ENCODE peak calls at places on chromosomes 4 and X, in seven cellular contexts. Y, B, S, D, L, J and E are unnamed samples.

GRCh38 chr4:80197601-80198444 is 520 bp downstream of the PRDM8 start:
- DNase-seq in Y (no peak), B (no peak), L (no peak), J (no peak), S (no peak), D (peak; percentile 81), E (peak; percentile 15)

GRCh38 chr4:136203199-136203598 is 1329.1 kb downstream of the PCDH18 start:
- DNase-seq in S (no peak), Y (no peak), B (no peak), L (no peak), J (no peak), D (peak; percentile 24), E (no peak)

GRCh38 chr4:139734201-139734874 is 68.7 kb downstream of the MGST2 start:
- DNase-seq in Y (peak; percentile 80), B (no peak), J (peak; percentile 45), D (peak; percentile 30), S (no peak), L (peak; percentile 51), E (no peak)

GRCh38 chr4:121217385-121217784 is 53.3 kb upstream of the TNIP3 start:
- DNase-seq in S (no peak), Y (peak; percentile 86), J (peak; percentile 52), B (no peak), D (no peak), L (no peak), E (no peak)

GRCh38 chr4:25484243-25484721 is 107.2 kb downstream of the ANAPC4 start:
- DNase-seq in S (no peak), Y (peak; percentile 6), D (no peak), B (peak; percentile 25), L (peak; percentile 60), J (no peak), E (no peak)

GRCh38 chr4:78667337-78667736 is 108.8 kb upstream of the BMP2K start:
- DNase-seq in Y (no peak), D (no peak), L (no peak), S (no peak), B (no peak), J (no peak), E (no peak)

GRCh38 chr4:168119870-168120269 is 27.5 kb downstream of the ANXA10 start:
- DNase-seq in S (no peak), J (no peak), L (no peak), B (no peak), D (no peak), Y (no peak), E (no peak)

GRCh38 chr4:177558995-177559394 is 116.8 kb upstream of the AGA start:
- DNase-seq in B (no peak), J (no peak), D (peak; percentile 54), S (no peak), L (no peak), Y (no peak), E (no peak)

GRCh38 chrX:124023838-124024238 is 62.3 kb downstream of the STAG2 start:
- DNase-seq in L (peak; percentile 13), D (no peak), S (no peak), J (no peak), B (no peak), Y (peak; percentile 30), E (no peak)

GRCh38 chrX:9668537-9668936 is 97.1 kb downstream of the GPR143 start:
- DNase-seq in D (no peak), J (no peak), L (no peak), B (no peak), Y (no peak), S (no peak), E (no peak)

GRCh38 chr4:64158648-64159326 is 250.5 kb downstream of the TECRL start:
- DNase-seq in L (peak; percentile 43), B (no peak), J (no peak), Y (peak; percentile 47), S (peak; percentile 33), D (peak; percentile 82), E (peak; percentile 40)

GRCh38 chr4:121070696-121071639 is 1.4 kb downstream of the NDNF start:
- DNase-seq in Y (peak; percentile 58), S (peak; percentile 15), B (peak; percentile 9), D (peak; percentile 79), L (no peak), J (peak; percentile 32), E (no peak)

GRCh38 chrX:69014200-69014599 is 151.1 kb downstream of the PJA1 start:
- DNase-seq in J (no peak), S (no peak), D (no peak), L (peak; percentile 17), B (no peak), Y (peak; percentile 71), E (no peak)

GRCh38 chr4:184397516-184398163 is 76.7 kb downstream of the IRF2 start:
- DNase-seq in L (no peak), S (no peak), J (no peak), D (no peak), Y (no peak), B (no peak), E (no peak)

GRCh38 chr4:4663028-4663427 is 121.2 kb upstream of the STX18 start:
- DNase-seq in D (no peak), L (no peak), Y (no peak), B (no peak), J (no peak), S (no peak), E (no peak)

GRCh38 chr4:124868495-124868894 is 156.0 kb upstream of the ANKRD50 start:
- DNase-seq in S (no peak), B (no peak), J (no peak), L (no peak), Y (no peak), D (no peak), E (no peak)

GRCh38 chr4:119797238-119797894 is 168.8 kb upstream of the PDE5A start:
- DNase-seq in J (no peak), S (no peak), D (no peak), Y (no peak), B (no peak), L (no peak), E (no peak)

GRCh38 chrX:18931972-18932371 is 51.9 kb downstream of the PHKA2 start:
- DNase-seq in L (no peak), D (peak; percentile 70), B (no peak), S (no peak), Y (peak; percentile 14), J (peak; percentile 6), E (no peak)

GRCh38 chr4:41573458-41574129 is 35.6 kb downstream of the LIMCH1 start:
- DNase-seq in Y (peak; percentile 32), J (peak; percentile 21), L (no peak), D (no peak), S (no peak), B (no peak), E (no peak)

GRCh38 chr4:36220776-36221175 is 23.5 kb downstream of the ARAP2 start:
- DNase-seq in D (no peak), S (no peak), L (no peak), J (no peak), B (no peak), Y (no peak), E (no peak)

GRCh38 chrX:140091276-140091886 is 126.1 kb upstream of the CXorf66 start:
- DNase-seq in D (peak; percentile 67), S (no peak), Y (peak; percentile 0), B (peak; percentile 3), J (no peak), L (no peak), E (no peak)

GRCh38 chrX:139299309-139299708 is 231.2 kb upstream of the F9 start:
- DNase-seq in L (no peak), D (no peak), J (no peak), B (no peak), Y (no peak), S (no peak), E (no peak)

GRCh38 chr4:57102050-57102564 is 8.1 kb downstream of the IGFBP7 start:
- DNase-seq in D (no peak), Y (peak; percentile 82), B (no peak), S (peak; percentile 43), L (peak; percentile 31), J (peak; percentile 89), E (no peak)

GRCh38 chr4:74370912-74371311 is 6.0 kb downstream of the EREG start:
- DNase-seq in S (no peak), B (no peak), L (peak; percentile 58), Y (peak; percentile 44), D (peak; percentile 69), J (peak; percentile 65), E (peak; percentile 43)

GRCh38 chr4:18022572-18023039 is 1.1 kb upstream of the LCORL start:
- DNase-seq in B (no peak), J (no peak), D (peak; percentile 39), L (no peak), Y (no peak), S (no peak), E (no peak)

DNA sequence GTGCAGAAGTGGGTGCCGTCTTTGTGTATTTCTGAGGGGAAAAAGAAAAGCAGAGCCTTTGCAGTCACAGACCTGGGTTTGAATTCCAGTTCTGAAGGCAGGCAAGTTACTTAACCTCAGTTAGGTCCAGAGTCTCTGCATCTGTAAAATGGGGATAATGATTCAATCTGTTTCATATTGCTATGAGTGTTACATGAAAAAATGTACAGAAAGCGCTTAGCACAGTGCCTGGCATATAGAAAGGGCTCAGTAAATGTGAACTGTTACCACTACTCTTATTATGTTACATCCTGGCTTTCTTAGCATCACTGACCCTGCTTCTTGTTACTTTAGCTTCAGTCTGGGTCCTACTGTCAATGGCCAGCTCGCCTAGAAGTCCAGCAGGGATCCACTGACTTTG is 45.9 kb downstream of the DOCK11 start:
- DNase-seq in J (no peak), Y (no peak), B (no peak), S (no peak), L (no peak), D (no peak), E (no peak)
- TF ChIP-seq CTCF in J (no peak), Y (no peak), B (no peak), S (no peak), L (no peak), D (no peak), E (no peak)

GRCh38 chr4:93710847-93711430 is 117.6 kb upstream of the ATOH1 start:
- DNase-seq in B (no peak), S (no peak), Y (no peak), D (no peak), J (no peak), L (no peak), E (no peak)

GRCh38 chr4:93710101-93710846 is 118.3 kb upstream of the ATOH1 start:
- DNase-seq in L (peak; percentile 5), D (peak; percentile 65), B (no peak), Y (no peak), S (no peak), J (no peak), E (no peak)
- TF ChIP-seq CTCF in L (peak; percentile 35), D (peak; percentile 68), B (peak; percentile 60), Y (no peak), S (no peak), J (no peak), E (peak; percentile 64)

DNA sequence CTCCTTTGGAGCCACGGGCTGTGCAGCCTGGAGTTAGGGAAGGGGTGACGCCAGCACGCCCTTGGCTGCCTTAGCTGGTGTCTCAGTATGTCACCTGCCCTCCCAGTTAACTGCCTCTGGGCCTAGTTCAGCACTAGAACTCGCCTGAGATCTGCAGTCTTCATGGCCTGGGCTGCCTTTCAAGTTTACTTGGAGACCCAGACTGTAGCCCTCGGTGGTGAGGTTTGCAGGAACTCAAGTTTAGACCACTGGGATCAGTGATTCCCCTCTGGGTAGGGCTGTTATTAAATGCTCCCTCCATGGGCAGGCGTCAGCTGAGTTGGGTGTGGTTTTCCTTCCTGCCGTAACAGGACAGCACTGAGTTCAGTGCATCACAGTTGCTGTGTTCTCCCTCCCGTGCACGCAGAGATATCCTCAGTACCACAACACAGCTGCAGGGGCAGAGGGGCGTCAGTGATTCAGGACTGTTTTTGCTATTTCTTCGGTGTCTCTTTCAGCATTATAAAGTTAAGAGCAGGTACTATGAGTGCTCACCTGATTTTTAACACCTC is 30.5 kb downstream of the PLAC8 start:
- DNase-seq in D (no peak), J (no peak), S (no peak), Y (no peak), B (peak; percentile 36), L (no peak), E (no peak)
- TF ChIP-seq CTCF in D (no peak), J (no peak), S (peak; percentile 7), Y (no peak), B (no peak), L (no peak), E (no peak)

GRCh38 chrX:72609313-72609712 is 36.7 kb upstream of the HDAC8 start:
- DNase-seq in J (no peak), B (no peak), L (peak; percentile 7), Y (no peak), S (no peak), D (no peak), E (no peak)
- TF ChIP-seq CTCF in J (peak; percentile 8), B (peak; percentile 24), L (peak; percentile 39), Y (no peak), S (no peak), D (no peak), E (peak; percentile 10)